ENCODE peak calls at places on chromosomes 5 and 9, in nine cellular contexts. P, Q, H, Y, I, G, U, O and W are unnamed samples.

GRCh38 chr9:83231039-83231438 is 168.1 kb upstream of the RASEF start:
- DNase-seq in P (no peak), Q (no peak), H (no peak), Y (no peak), I (peak; percentile 43), G (no peak), U (peak; percentile 51), O (no peak), W (no peak)

GRCh38 chr5:120101771-120102170 is 362.3 kb upstream of the PRR16 start:
- DNase-seq in P (no peak), Q (no peak), H (no peak), Y (no peak), I (no peak), G (no peak), U (no peak), O (no peak), W (no peak)

GRCh38 chr5:43192558-43193170 is 639 bp downstream of the NIM1K start:
- DNase-seq in P (no peak), Q (no peak), H (no peak), Y (no peak), I (peak; percentile 39), G (peak; percentile 6), U (peak; percentile 15), O (peak; percentile 29), W (peak; percentile 12)

GRCh38 chr5:9543266-9543925 is 2.5 kb downstream of the SEMA5A start:
- DNase-seq in P (no peak), Q (no peak), H (no peak), Y (no peak), I (no peak), G (no peak), U (no peak), O (no peak), W (no peak)

GRCh38 chr9:112945620-112946208 is 55.0 kb upstream of the SLC46A2 start:
- DNase-seq in P (no peak), Q (no peak), H (no peak), Y (no peak), I (peak; percentile 50), G (no peak), U (no peak), O (peak; percentile 17), W (no peak)

GRCh38 chr5:179806250-179807045 is at the start of gene MGAT4B:
- DNase-seq in P (peak; percentile 58), Q (no peak), H (peak; percentile 87), Y (no peak), I (peak; percentile 89), G (peak; percentile 57), U (peak; percentile 94), O (peak; percentile 74), W (peak; percentile 41)

GRCh38 chr5:6197427-6197826 is 180.9 kb downstream of the MED10 start:
- DNase-seq in P (no peak), Q (no peak), H (no peak), Y (no peak), I (no peak), G (no peak), U (no peak), O (no peak), W (no peak)

GRCh38 chr5:5416733-5417132 is 5.7 kb upstream of the ICE1 start:
- DNase-seq in P (no peak), Q (no peak), H (no peak), Y (no peak), I (no peak), G (no peak), U (no peak), O (no peak), W (no peak)

GRCh38 chr5:169904059-169904458 is 76.2 kb downstream of the INSYN2B start:
- DNase-seq in P (no peak), Q (no peak), H (no peak), Y (peak; percentile 17), I (no peak), G (peak; percentile 8), U (no peak), O (no peak), W (no peak)

GRCh38 chr9:135036861-135037465 is 50.5 kb upstream of the OLFM1 start:
- DNase-seq in P (peak; percentile 1), Q (no peak), H (peak; percentile 17), Y (no peak), I (no peak), G (no peak), U (no peak), O (no peak), W (no peak)

GRCh38 chr9:19922476-19923118 is 133.8 kb upstream of the SLC24A2 start:
- DNase-seq in P (peak; percentile 69), Q (no peak), H (no peak), Y (peak; percentile 72), I (peak; percentile 87), G (no peak), U (peak; percentile 77), O (peak; percentile 63), W (peak; percentile 51)

GRCh38 chr5:96219580-96220281 is 213.3 kb downstream of the PCSK1 start:
- DNase-seq in P (no peak), Q (no peak), H (no peak), Y (peak; percentile 74), I (no peak), G (no peak), U (no peak), O (peak; percentile 63), W (peak; percentile 91)

GRCh38 chr9:129145841-129146292 is 32.2 kb downstream of the IER5L start:
- DNase-seq in P (peak; percentile 85), Q (peak; percentile 70), H (no peak), Y (peak; percentile 80), I (peak; percentile 70), G (no peak), U (peak; percentile 71), O (no peak), W (no peak)

GRCh38 chr5:129593525-129593924 is 133.4 kb downstream of the ADAMTS19 start:
- DNase-seq in P (no peak), Q (no peak), H (no peak), Y (no peak), I (no peak), G (no peak), U (no peak), O (no peak), W (peak; percentile 32)

GRCh38 chr5:65037845-65038815 is 269.4 kb downstream of the CWC27 start:
- DNase-seq in P (no peak), Q (peak; percentile 66), H (no peak), Y (no peak), I (peak; percentile 63), G (no peak), U (peak; percentile 50), O (peak; percentile 25), W (peak; percentile 50)

GRCh38 chr5:124230456-124230855 is 516.0 kb downstream of the ZNF608 start:
- DNase-seq in P (no peak), Q (no peak), H (no peak), Y (no peak), I (no peak), G (no peak), U (no peak), O (no peak), W (no peak)

GRCh38 chr5:59583810-59584562 is 309.5 kb downstream of the PDE4D start:
- DNase-seq in P (no peak), Q (no peak), H (no peak), Y (no peak), I (no peak), G (no peak), U (peak; percentile 32), O (no peak), W (no peak)

GRCh38 chr5:108345541-108346171 is 36.2 kb downstream of the FBXL17 start:
- DNase-seq in P (no peak), Q (no peak), H (no peak), Y (no peak), I (peak; percentile 41), G (no peak), U (peak; percentile 65), O (peak; percentile 77), W (peak; percentile 70)

GRCh38 chr5:347712-348284 is 26.3 kb downstream of the AHRR start:
- DNase-seq in P (no peak), Q (peak; percentile 23), H (no peak), Y (no peak), I (no peak), G (no peak), U (no peak), O (no peak), W (no peak)

GRCh38 chr9:1876891-1877496 is 138.2 kb upstream of the SMARCA2 start:
- DNase-seq in P (no peak), Q (no peak), H (no peak), Y (no peak), I (no peak), G (no peak), U (no peak), O (no peak), W (no peak)

GRCh38 chr5:169668732-169669131 is 31.7 kb downstream of the DOCK2 start:
- DNase-seq in P (no peak), Q (no peak), H (no peak), Y (no peak), I (peak; percentile 14), G (no peak), U (no peak), O (peak; percentile 33), W (no peak)

GRCh38 chr9:12656803-12657202 is 36.4 kb upstream of the TYRP1 start:
- DNase-seq in P (no peak), Q (no peak), H (no peak), Y (no peak), I (no peak), G (no peak), U (no peak), O (no peak), W (no peak)
- H3K4me3 ChIP-seq in P (no peak overlapping the region), Q (no peak overlapping the region), H (no peak overlapping the region), Y (no peak overlapping the region), I (no peak overlapping the region), G (no peak overlapping the region), U (no peak overlapping the region), O (no peak overlapping the region), W (no peak overlapping the region)

GRCh38 chr9:136372561-136373299 is 739 bp downstream of the CARD9 start:
- DNase-seq in P (no peak), Q (peak; percentile 79), H (peak; percentile 69), Y (peak; percentile 45), I (peak; percentile 36), G (peak; percentile 53), U (peak; percentile 74), O (peak; percentile 8), W (peak; percentile 36)
- TF ChIP-seq CTCF in P (no peak), Q (peak; percentile 13), H (no peak), Y (peak; percentile 51), I (no peak), G (no peak), U (peak; percentile 12), O (no peak), W (no peak)

GRCh38 chr5:73061593-73061992 is 58.8 kb upstream of the TMEM171 start:
- DNase-seq in P (no peak), Q (no peak), H (no peak), Y (no peak), I (no peak), G (no peak), U (no peak), O (no peak), W (no peak)
- H3K36me3 ChIP-seq in P (no peaks in the 10 kb centered on the region), Q (peaks cover 7% of the 10 kb centered on the region), H (no peaks in the 10 kb centered on the region), Y (peaks cover 2% of the 10 kb centered on the region), I (no peaks in the 10 kb centered on the region), G (peaks cover 28% of the 10 kb centered on the region), U (no peaks in the 10 kb centered on the region), O (no peaks in the 10 kb centered on the region), W (peaks cover 2% of the 10 kb centered on the region)

DNA sequence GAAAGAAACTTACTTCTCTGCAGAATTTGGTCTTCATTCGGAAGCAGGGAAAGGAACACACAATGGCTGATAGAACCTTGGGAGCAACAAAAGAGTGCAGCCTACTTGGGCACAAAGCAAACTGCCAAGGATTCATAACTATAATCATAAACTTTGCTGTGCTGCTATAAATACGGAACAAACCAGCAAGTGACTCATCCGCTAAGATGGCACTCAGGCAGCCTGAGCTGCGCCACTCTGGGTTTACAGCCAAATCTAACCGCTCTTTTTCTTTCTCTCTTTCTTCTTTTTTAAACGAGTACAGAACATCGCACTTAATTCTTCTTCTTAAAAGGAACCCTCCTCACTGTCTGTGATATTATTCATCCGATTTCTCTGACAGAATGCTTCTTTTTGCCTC is 81.1 kb downstream of the PTPN3 start:
- DNase-seq in P (no peak), Q (no peak), H (no peak), Y (no peak), I (no peak), G (no peak), U (no peak), O (no peak), W (no peak)
- H3K4me3 ChIP-seq in P (no peak overlapping the region), Q (no peak overlapping the region), H (no peak overlapping the region), Y (no peak overlapping the region), I (no peak overlapping the region), G (no peak overlapping the region), U (no peak overlapping the region), O (no peak overlapping the region), W (no peak overlapping the region)